ENCODE peak calls at places on chromosomes 7 and 10, in seven cellular contexts. G is endothelial cell of umbilical vein, L is endodermal cell, W is GM23248, X is colonic mucosa, H is HCT116, O is neural progenitor cell. M is an unnamed sample.

GRCh38 chr10:100008142-100008522 is 1.6 kb downstream of the DNMBP start:
- DNase-seq in O (no peak), W (peak), X (no peak), G (peak), L (no peak), H (no peak), M (peak)

GRCh38 chr7:17236161-17236560 is 62.3 kb upstream of the AHR start:
- DNase-seq in L (no peak), W (no peak), H (no peak), X (no peak), O (no peak), G (no peak), M (no peak)

GRCh38 chr7:56097700-56098099 is 4.9 kb upstream of the PHKG1 start:
- DNase-seq in X (no peak), O (no peak), W (peak), H (no peak), L (no peak), G (peak), M (peak)

GRCh38 chr10:79407811-79408795 is 37.3 kb downstream of the ZCCHC24 start:
- DNase-seq in G (peak), H (no peak), W (peak), X (no peak), O (no peak), L (peak), M (peak)

GRCh38 chr7:151899513-151900360 is 22.8 kb upstream of the PRKAG2 start:
- DNase-seq in W (peak), L (no peak), X (no peak), O (no peak), H (no peak), G (no peak), M (no peak)

GRCh38 chr10:22086730-22087364 is 83.3 kb upstream of the DNAJC1 start:
- DNase-seq in G (no peak), O (peak), L (peak), W (peak), H (peak), X (peak), M (peak)

GRCh38 chr10:22315455-22316285 is 518 bp upstream of the COMMD3 start:
- DNase-seq in G (peak), L (peak), W (peak), H (no peak), O (no peak), X (no peak), M (no peak)

GRCh38 chr10:80498833-80499671 is 38.6 kb upstream of the SH2D4B start:
- DNase-seq in O (no peak), H (peak), L (peak), G (peak), W (peak), X (peak), M (peak)

GRCh38 chr7:44534501-44534900 is 6.6 kb downstream of the NPC1L1 start:
- DNase-seq in O (peak), X (peak), G (peak), H (peak), L (peak), W (peak), M (peak)

GRCh38 chr7:149005427-149006344 is 22.6 kb downstream of the PDIA4 start:
- DNase-seq in W (peak), O (peak), G (peak), H (peak), L (peak), X (peak), M (peak)

GRCh38 chr10:43689618-43689954 is 40.9 kb upstream of the ZNF32 start:
- DNase-seq in G (no peak), H (no peak), W (peak), O (peak), X (peak), L (peak), M (peak)

GRCh38 chr7:14021069-14021468 is 31.6 kb upstream of the ETV1 start:
- DNase-seq in H (peak), W (peak), X (no peak), O (no peak), L (no peak), G (no peak), M (peak)

GRCh38 chr7:22549667-22550513 is 49.9 kb upstream of the STEAP1B start:
- DNase-seq in G (peak), H (peak), O (peak), X (no peak), W (peak), L (peak), M (peak)

DNA sequence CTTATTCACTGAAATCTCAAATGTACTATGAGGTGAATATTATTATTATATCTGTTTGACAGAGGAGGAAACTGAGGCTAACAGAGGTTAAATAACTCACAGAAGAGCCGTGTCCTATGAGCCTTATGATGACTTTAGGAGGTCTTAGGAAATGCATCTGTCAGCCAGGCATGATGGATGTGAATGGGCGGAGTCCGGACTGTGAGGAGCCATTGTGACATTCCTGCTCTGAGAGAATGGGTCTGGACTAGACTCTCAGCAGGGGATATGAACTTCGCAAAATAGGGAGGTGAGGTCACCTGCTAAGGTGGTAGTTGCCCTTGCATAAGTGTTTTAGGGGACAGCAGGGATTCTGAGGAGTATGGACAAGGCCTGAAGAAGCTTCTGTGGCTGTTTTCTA is 153.6 kb downstream of the TMEM178B start:
- DNase-seq in L (no peak), G (no peak), W (no peak), O (no peak), X (no peak), H (no peak), M (no peak)
- H3K9ac ChIP-seq in L (no peak), G (no peak), W (no peak), O (no peak), X (no peak), H (no peak), M (no peak)

GRCh38 chr10:114499120-114499519 is 94.8 kb upstream of the AFAP1L2 start:
- DNase-seq in W (no peak), X (no peak), G (no peak), L (no peak), O (no peak), H (no peak), M (no peak)
- H3K9ac ChIP-seq in W (no peak), X (no peak), G (no peak), L (no peak), O (no peak), H (no peak), M (no peak)

DNA sequence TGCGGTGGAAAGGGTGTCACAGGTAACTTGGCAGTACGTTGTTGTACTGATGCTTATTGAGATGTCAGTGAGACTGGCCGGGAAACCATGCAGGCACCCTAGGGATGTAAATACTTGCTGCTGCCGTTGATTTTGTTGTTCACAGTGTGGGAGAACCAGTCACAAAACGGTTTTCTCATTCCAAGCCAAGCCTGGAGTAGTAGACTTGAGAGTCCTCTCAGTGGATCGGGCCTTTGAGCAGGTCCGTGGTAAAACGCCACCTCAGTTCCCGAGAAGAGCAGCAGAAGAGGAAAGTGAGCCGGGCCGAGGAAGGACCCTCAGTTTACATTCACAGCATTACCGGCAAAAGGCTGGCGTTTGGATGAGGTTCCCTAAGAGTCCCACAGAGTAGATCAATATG is 1.1 kb downstream of the JAKMIP3 start:
- DNase-seq in X (no peak), H (no peak), L (no peak), G (no peak), W (no peak), O (no peak), M (no peak)
- H3K9ac ChIP-seq in X (no peak), H (no peak), L (no peak), G (no peak), W (peak), O (no peak), M (no peak)

GRCh38 chr7:105677803-105678583 is 96.7 kb upstream of the EFCAB10 start:
- DNase-seq in X (peak), L (no peak), G (no peak), W (peak), H (no peak), O (no peak), M (no peak)
- H3K9ac ChIP-seq in X (no peak), L (no peak), G (no peak), W (peak), H (no peak), O (no peak), M (no peak)

GRCh38 chr10:101063162-101063525 is 1.4 kb downstream of the KAZALD1 start:
- DNase-seq in X (no peak), H (no peak), W (peak), G (no peak), L (no peak), O (no peak), M (no peak)

GRCh38 chr10:101066146-101066889 is 4.5 kb downstream of the KAZALD1 start:
- DNase-seq in O (peak), H (peak), L (peak), X (peak), W (peak), G (peak), M (peak)

GRCh38 chr10:101065479-101066145 is 3.8 kb downstream of the KAZALD1 start:
- DNase-seq in W (peak), H (no peak), G (no peak), L (no peak), X (peak), O (no peak), M (no peak)

GRCh38 chr10:101063548-101064414 is 2.0 kb downstream of the KAZALD1 start:
- DNase-seq in L (peak), O (peak), X (no peak), G (peak), H (no peak), W (no peak), M (no peak)

GRCh38 chr10:101064415-101065030 is 2.7 kb downstream of the KAZALD1 start:
- DNase-seq in G (no peak), H (no peak), L (no peak), X (no peak), O (no peak), W (no peak), M (no peak)
- H3K9ac ChIP-seq in G (no peak), H (peak), L (no peak), X (no peak), O (no peak), W (no peak), M (no peak)

DNA sequence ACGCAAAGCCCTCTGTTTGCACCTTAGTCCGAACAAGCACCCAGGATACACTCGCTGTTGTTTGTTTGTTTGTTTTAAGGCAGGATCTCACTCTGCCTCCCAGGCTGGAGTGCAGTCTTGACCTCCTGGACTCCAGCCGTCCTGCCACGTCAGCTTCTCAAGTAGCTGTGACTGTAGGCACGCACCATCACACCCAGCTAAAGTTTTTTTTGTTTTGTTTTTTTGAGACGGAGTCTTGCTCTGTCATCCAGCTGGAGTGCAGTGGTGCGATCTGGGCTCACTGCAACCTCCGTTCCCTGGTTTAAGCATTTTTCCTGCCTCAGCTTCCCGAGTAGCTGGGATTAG is 76.8 kb downstream of the CTBP2 start:
- DNase-seq in H (no peak), G (peak), W (peak), X (no peak), L (no peak), O (no peak), M (peak)
- H3K9ac ChIP-seq in H (peak), G (peak), W (peak), X (no peak), L (no peak), O (no peak), M (peak)

GRCh38 chr7:307970-308369 is 18.0 kb downstream of the FOXL3 start:
- DNase-seq in W (no peak), G (no peak), L (no peak), X (no peak), H (no peak), O (no peak), M (no peak)
- H3K9ac ChIP-seq in W (no peak), G (no peak), L (no peak), X (no peak), H (no peak), O (no peak), M (no peak)

DNA sequence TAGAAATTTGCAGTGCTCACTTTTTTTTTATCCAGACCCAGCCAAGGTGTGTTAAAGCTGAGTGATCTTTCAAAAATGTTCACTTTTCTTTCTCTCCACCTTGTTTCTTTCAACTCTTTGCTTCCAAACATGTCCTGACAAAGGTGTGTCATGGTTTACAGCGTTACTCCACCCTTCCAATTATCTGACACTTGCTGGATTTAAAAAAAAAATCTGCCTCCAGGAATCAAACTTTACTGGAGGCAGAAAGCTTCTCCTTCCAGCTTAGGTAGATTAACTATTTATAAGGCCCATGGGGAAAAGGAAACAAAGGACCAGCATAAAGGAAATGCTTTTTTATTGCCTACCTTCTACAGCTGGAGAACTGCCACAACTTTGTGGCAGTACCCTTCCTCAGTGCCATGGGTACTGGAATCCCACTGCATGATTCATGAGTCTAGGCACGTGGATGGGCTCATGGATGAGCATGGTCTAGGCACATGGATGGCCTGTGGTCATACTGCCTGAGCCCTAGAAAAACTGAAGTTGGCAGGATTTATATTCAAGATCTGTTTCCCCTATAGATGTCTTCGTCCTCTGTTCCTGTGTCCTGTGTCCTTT is at the start of gene COL17A1:
- DNase-seq in W (no peak), L (no peak), O (no peak), H (no peak), G (no peak), X (peak), M (no peak)
- H3K9ac ChIP-seq in W (no peak), L (no peak), O (no peak), H (no peak), G (no peak), X (no peak), M (no peak)